ENCODE peak calls at places on chromosomes 11 and 22, in nine cellular contexts. N is activated T-helper 1 cell treated with anti-CD3 and anti-CD28 coated beads, Interleukin-2, amount 50 U/mL, for 16 hours; G is activated naive CD4-positive, alpha-beta T cell treated with anti-CD3 and anti-CD28 coated beads for 36 hours; L is nephron progenitor cell; J is globus pallidus; R is activated CD4-positive, alpha-beta T cell treated with anti-CD3 and anti-CD28 coated beads for 4 hours; A is lower leg skin; B is MV-4-11; U is CD8-positive, alpha-beta memory T cell. X is an unnamed sample.
A peak's percentile ranks its signal among the peaks of the same experiment; 100 is the strongest.

GRCh38 chr11:106281455-106282173 is 204.2 kb downstream of the AASDHPPT start:
- DNase-seq in A (no peak), B (no peak), L (no peak), R (no peak), G (no peak), U (no peak), J (no peak), N (no peak), X (no peak)

GRCh38 chr11:2743427-2744110 is 43.8 kb upstream of the KCNQ1OT1 start:
- DNase-seq in R (no peak), L (peak; percentile 4), G (no peak), J (no peak), N (no peak), U (no peak), A (no peak), B (no peak), X (no peak)

GRCh38 chr22:49321477-49322055 is 506.1 kb downstream of the BRD1 start:
- DNase-seq in U (no peak), G (no peak), A (peak; percentile 78), B (no peak), J (no peak), R (no peak), N (no peak), L (no peak), X (no peak)

GRCh38 chr11:5123802-5124521 is 14.2 kb downstream of the OR52A5 start:
- DNase-seq in N (no peak), B (peak; percentile 55), L (peak; percentile 74), A (no peak), U (no peak), G (peak; percentile 74), R (peak; percentile 39), J (peak; percentile 55), X (peak; percentile 67)

GRCh38 chr11:49377978-49378377 is 169.6 kb upstream of the FOLH1 start:
- DNase-seq in B (no peak), L (no peak), J (no peak), N (no peak), R (no peak), A (no peak), U (no peak), G (no peak), X (no peak)

GRCh38 chr11:15576759-15577158 is 462.0 kb downstream of the INSC start:
- DNase-seq in N (no peak), L (no peak), B (no peak), G (no peak), J (no peak), A (peak; percentile 72), R (no peak), U (no peak), X (no peak)

GRCh38 chr11:123742778-123743177 is 1.3 kb upstream of the ZNF202 start:
- DNase-seq in A (no peak), L (no peak), G (no peak), U (no peak), J (no peak), N (no peak), B (no peak), R (no peak), X (no peak)

GRCh38 chr22:41574847-41575381 is 14.1 kb downstream of the CSDC2 start:
- DNase-seq in L (no peak), R (no peak), N (no peak), B (no peak), A (peak; percentile 91), G (no peak), U (no peak), J (no peak), X (no peak)

GRCh38 chr11:64268687-64269379 is 15.6 kb downstream of the BAD start:
- DNase-seq in A (peak; percentile 94), R (no peak), N (no peak), U (peak; percentile 27), L (peak; percentile 46), B (peak; percentile 69), J (no peak), G (peak; percentile 61), X (no peak)

GRCh38 chr22:27804016-27804415 is 2.5 kb upstream of the MN1 start:
- DNase-seq in R (no peak), N (no peak), L (no peak), A (no peak), U (no peak), G (no peak), B (no peak), J (no peak), X (no peak)

GRCh38 chr22:43946391-43946680 is 8.9 kb upstream of the SAMM50 start:
- DNase-seq in J (no peak), N (no peak), R (no peak), U (no peak), A (no peak), G (no peak), B (no peak), L (no peak), X (no peak)

GRCh38 chr11:76510060-76511047 is 65.5 kb downstream of the EMSY start:
- DNase-seq in G (no peak), L (no peak), R (no peak), U (no peak), J (no peak), B (no peak), N (no peak), A (no peak), X (no peak)

GRCh38 chr11:67695606-67696005 is 21.2 kb upstream of the ALDH3B2 start:
- DNase-seq in R (no peak), A (no peak), G (no peak), N (no peak), B (no peak), U (no peak), J (no peak), L (no peak), X (no peak)

GRCh38 chr11:80586464-80586863 is 1145.6 kb upstream of the TENM4 start:
- DNase-seq in J (no peak), A (no peak), L (no peak), U (no peak), R (no peak), N (no peak), B (no peak), G (no peak), X (no peak)

GRCh38 chr22:22740560-22741276 is 96.3 kb downstream of the GGTLC2 start:
- DNase-seq in G (no peak), B (no peak), N (no peak), J (no peak), L (no peak), R (no peak), U (no peak), A (no peak), X (no peak)

GRCh38 chr11:71447791-71448256 is 369 bp downstream of the DHCR7 start:
- DNase-seq in U (peak; percentile 40), J (no peak), B (no peak), N (no peak), L (peak; percentile 81), G (peak; percentile 49), A (no peak), R (peak; percentile 32), X (no peak)

GRCh38 chr11:108873938-108874337 is 209.1 kb downstream of the DDX10 start:
- DNase-seq in R (no peak), N (no peak), G (no peak), J (no peak), U (no peak), B (no peak), L (no peak), A (no peak), X (no peak)

GRCh38 chr22:30865656-30866055 is 102.9 kb downstream of the MORC2 start:
- DNase-seq in L (no peak), U (no peak), R (no peak), J (no peak), N (no peak), A (peak; percentile 76), B (no peak), G (no peak), X (no peak)

GRCh38 chr11:11782532-11783110 is 59.2 kb upstream of the USP47 start:
- DNase-seq in G (no peak), U (no peak), J (no peak), L (no peak), B (no peak), N (no peak), R (no peak), A (no peak), X (no peak)

GRCh38 chr11:68461284-68461861 is 821 bp downstream of the PPP6R3 start:
- DNase-seq in A (no peak), R (no peak), L (no peak), G (no peak), B (no peak), U (no peak), J (no peak), N (no peak), X (peak; percentile 24)

GRCh38 chr11:125110996-125111340 is 458 bp downstream of the TMEM218 start:
- DNase-seq in U (no peak), J (no peak), R (peak; percentile 6), B (no peak), A (no peak), N (no peak), G (peak; percentile 23), L (peak; percentile 19), X (no peak)

GRCh38 chr11:75267171-75267970 is 26.8 kb downstream of the TPBGL start:
- DNase-seq in G (peak; percentile 4), B (no peak), L (no peak), J (no peak), A (peak; percentile 82), U (no peak), N (no peak), R (no peak), X (no peak)

GRCh38 chr22:17213976-17214375 is 5.3 kb downstream of the ADA2 start:
- DNase-seq in N (peak; percentile 30), R (peak; percentile 30), U (no peak), A (no peak), G (peak; percentile 73), B (peak; percentile 38), J (no peak), L (peak; percentile 41), X (peak; percentile 36)

GRCh38 chr11:911031-911889 is 650 bp upstream of the CHID1 start:
- DNase-seq in J (no peak), R (peak; percentile 31), G (peak; percentile 52), B (peak; percentile 47), N (no peak), U (peak; percentile 14), L (peak; percentile 69), A (no peak), X (peak; percentile 64)

GRCh38 chr11:134466035-134466908 is 54.2 kb upstream of the B3GAT1 start:
- DNase-seq in R (no peak), U (no peak), G (no peak), N (no peak), J (no peak), A (no peak), B (peak; percentile 20), L (peak; percentile 19), X (no peak)

GRCh38 chr22:32226236-32227119 is 21.6 kb upstream of the RFPL2 start:
- DNase-seq in B (peak; percentile 5), J (no peak), L (no peak), R (no peak), A (no peak), N (no peak), U (no peak), G (no peak), X (no peak)

GRCh38 chr11:110207089-110207488 is 89.3 kb downstream of the RDX start:
- DNase-seq in A (no peak), G (peak; percentile 14), B (no peak), U (no peak), J (no peak), L (no peak), R (no peak), N (no peak), X (no peak)

GRCh38 chr11:47983464-47984397 is 3.4 kb downstream of the PTPRJ start:
- DNase-seq in J (no peak), N (no peak), L (no peak), B (peak; percentile 57), G (no peak), A (no peak), U (no peak), R (no peak), X (no peak)

GRCh38 chr11:135074397-135074998 is 662.5 kb upstream of the B3GAT1 start:
- DNase-seq in B (no peak), R (no peak), N (no peak), U (no peak), L (no peak), G (no peak), J (no peak), A (no peak), X (no peak)

GRCh38 chr11:126512251-126512650 is 156.8 kb downstream of the ST3GAL4 start:
- DNase-seq in U (no peak), R (no peak), A (no peak), J (no peak), N (no peak), G (no peak), L (no peak), B (no peak), X (no peak)